ENCODE peak calls at places on chromosomes 6 and 20, in six cellular contexts. J is AG04450; T is endothelial cell; W is AG10803; K is cardiac fibroblast; Y is CD4-positive, alpha-beta T cell. X is an unnamed sample.

GRCh38 chr20:23765578-23765977 is 14.8 kb upstream of the CST1 start:
- DNase-seq in T (no peak), K (no peak), Y (no peak), W (no peak), J (no peak), X (no peak)

GRCh38 chr20:44969320-44969879 is 3.1 kb downstream of the STK4 start:
- DNase-seq in K (no peak), T (no peak), W (no peak), Y (no peak), J (no peak), X (no peak)

GRCh38 chr6:12051861-12052368 is 39.8 kb downstream of the HIVEP1 start:
- DNase-seq in J (peak; percentile 50), Y (no peak), W (peak; percentile 34), K (no peak), T (no peak), X (no peak)

GRCh38 chr20:32455901-32456701 is 98.0 kb downstream of the ASXL1 start:
- DNase-seq in T (no peak), Y (no peak), K (no peak), J (no peak), W (no peak), X (no peak)

GRCh38 chr6:158377866-158378265 is 65.6 kb downstream of the TULP4 start:
- DNase-seq in W (peak; percentile 42), T (no peak), J (peak; percentile 50), Y (no peak), K (peak; percentile 32), X (peak; percentile 12)

GRCh38 chr6:134295953-134296553 is 21.9 kb downstream of the SGK1 start:
- DNase-seq in Y (no peak), K (peak; percentile 100), W (peak; percentile 99), J (peak; percentile 96), T (no peak), X (peak; percentile 86)

GRCh38 chr20:24118781-24119175 is 130.2 kb upstream of the GGTLC1 start:
- DNase-seq in K (peak; percentile 24), Y (no peak), J (no peak), W (peak; percentile 25), T (no peak), X (no peak)

GRCh38 chr6:165729307-165729936 is 66.4 kb upstream of the PDE10A start:
- DNase-seq in T (peak; percentile 67), K (peak; percentile 55), J (no peak), W (no peak), Y (no peak), X (no peak)

GRCh38 chr6:31877651-31878161 is 1.1 kb downstream of the SLC44A4 start:
- DNase-seq in J (no peak), K (no peak), W (no peak), Y (no peak), T (no peak), X (no peak)

GRCh38 chr6:116073765-116074450 is 13.2 kb upstream of the FRK start:
- DNase-seq in T (no peak), J (peak; percentile 43), W (peak; percentile 40), Y (no peak), K (peak; percentile 65), X (peak; percentile 4)

GRCh38 chr6:166616261-166617226 is 10.5 kb downstream of the RPS6KA2 start:
- DNase-seq in K (no peak), W (no peak), J (no peak), Y (no peak), T (no peak), X (no peak)

GRCh38 chr20:49591217-49591865 is 23.4 kb upstream of the PTGIS start:
- DNase-seq in Y (no peak), K (peak; percentile 37), T (no peak), J (no peak), W (no peak), X (no peak)

GRCh38 chr20:47380481-47380880 is 24.0 kb upstream of the ZMYND8 start:
- DNase-seq in Y (no peak), J (no peak), W (no peak), K (peak; percentile 34), T (no peak), X (no peak)

GRCh38 chr6:84411060-84411629 is 183.7 kb upstream of the CEP162 start:
- DNase-seq in Y (no peak), T (no peak), K (peak; percentile 75), W (peak; percentile 87), J (no peak), X (no peak)

GRCh38 chr6:117165921-117166499 is 99.3 kb upstream of the VGLL2 start:
- DNase-seq in T (no peak), Y (no peak), J (no peak), W (no peak), K (no peak), X (no peak)

GRCh38 chr6:12431023-12431422 is 140.9 kb downstream of the EDN1 start:
- DNase-seq in J (no peak), K (no peak), W (no peak), T (no peak), Y (no peak), X (no peak)

DNA sequence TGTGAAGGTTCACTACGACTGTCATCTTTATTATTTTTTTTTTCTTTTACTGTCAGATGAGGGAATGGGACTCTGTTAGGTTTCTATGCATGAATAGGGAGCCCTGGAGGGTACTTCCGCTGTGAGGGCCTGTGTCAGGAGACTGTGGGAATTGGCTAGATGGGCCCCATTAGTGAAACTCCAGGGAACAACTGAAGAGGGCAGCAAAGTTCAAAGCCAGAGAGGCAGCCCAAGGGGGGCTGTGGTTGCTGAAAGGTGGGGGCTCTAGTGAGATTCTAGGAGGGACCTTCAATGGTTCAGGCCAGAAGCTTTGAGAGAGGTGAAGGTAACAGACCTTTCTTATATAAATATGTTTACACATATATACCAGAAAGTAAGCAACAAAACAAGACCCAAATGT is 13.2 kb upstream of the EPB41L1 start:
- DNase-seq in K (no peak), Y (no peak), T (no peak), W (no peak), J (no peak), X (no peak)
- TF ChIP-seq CTCF in K (no peak), Y (no peak), T (no peak), W (no peak), J (no peak), X (no peak)

DNA sequence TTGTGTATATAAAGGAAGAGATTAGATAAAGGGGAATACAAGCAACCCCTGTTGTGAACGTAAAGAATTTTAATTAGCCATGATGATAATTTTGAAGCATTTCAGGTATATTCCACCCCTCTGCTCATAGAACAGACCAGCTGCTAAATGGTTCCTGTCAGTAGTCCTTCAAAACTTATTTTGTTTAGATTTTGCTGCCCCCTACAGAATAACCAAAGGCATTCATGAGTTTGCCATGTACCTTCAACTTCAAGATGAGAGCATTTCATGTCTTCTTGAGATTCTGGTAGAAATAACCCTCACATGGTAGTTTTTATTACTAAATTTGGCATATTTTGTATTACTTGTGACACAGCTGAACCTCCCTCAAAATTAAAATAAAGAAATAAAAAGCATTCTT is 1586.7 kb downstream of the HACE1 start:
- DNase-seq in K (peak; percentile 5), T (no peak), W (no peak), Y (no peak), J (no peak), X (no peak)
- TF ChIP-seq CTCF in K (no peak), T (peak; percentile 53), W (no peak), Y (no peak), J (no peak), X (no peak)

DNA sequence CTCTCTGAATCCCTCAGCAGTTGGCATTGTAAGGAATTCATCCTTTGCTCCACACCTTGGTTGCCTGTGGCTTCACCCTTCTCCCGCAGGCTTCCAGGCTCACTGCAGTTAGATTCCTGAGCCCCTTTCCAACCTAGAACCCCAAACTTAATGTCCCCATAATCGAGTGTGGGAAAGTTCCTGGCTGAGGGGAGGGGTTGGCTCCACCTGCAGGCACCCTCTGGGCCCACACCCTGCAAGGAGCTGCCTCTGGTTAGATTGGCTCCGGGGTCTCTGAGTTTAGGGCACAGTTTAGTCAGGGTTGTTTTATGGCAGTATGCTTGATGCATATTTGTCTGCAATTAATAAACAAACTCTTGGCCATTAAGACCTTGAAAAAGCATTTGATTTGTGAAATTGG is 63.4 kb downstream of the MTHFD1L start:
- DNase-seq in T (no peak), J (no peak), W (no peak), Y (no peak), K (no peak), X (no peak)
- TF ChIP-seq CTCF in T (no peak), J (peak; percentile 42), W (no peak), Y (no peak), K (peak; percentile 27), X (peak; percentile 26)

DNA sequence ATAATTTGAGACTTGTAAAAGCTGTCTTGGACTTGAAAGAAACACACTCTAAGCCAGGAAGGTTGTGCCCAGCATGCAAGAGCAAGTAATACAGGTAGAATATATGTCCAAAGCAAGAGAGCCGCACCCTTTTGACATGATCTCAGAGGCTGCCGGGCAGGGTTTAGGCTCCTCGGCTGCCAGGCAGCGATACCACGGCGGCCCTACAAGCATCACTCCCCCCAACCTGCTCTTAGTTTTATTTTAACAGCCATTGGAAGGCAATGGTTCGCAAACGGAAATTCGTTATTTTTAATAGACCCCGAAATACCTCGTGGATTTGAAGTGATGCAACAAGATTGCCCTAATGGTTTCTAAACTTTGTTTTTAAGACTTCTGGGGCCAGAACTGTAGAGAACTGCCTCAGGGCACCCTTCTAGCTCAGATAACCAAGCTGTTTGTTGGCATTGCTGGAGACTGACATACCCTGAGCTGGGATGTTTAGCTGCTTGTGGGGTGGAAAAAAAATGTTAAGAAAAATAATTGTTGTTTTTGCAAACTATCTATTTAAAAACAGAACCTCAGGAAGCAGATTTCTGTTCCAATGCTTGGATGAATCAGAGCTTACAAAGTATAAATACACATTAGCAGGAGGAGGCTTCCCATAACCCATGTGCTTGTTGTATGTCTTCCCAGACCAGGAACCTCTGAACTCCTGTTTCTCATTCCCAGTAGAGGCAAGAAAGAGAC is 39.0 kb downstream of the JAG1 start:
- DNase-seq in Y (no peak), J (peak; percentile 71), T (no peak), K (peak; percentile 78), W (peak; percentile 54), X (peak; percentile 64)
- TF ChIP-seq CTCF in Y (no peak), J (no peak), T (no peak), K (no peak), W (no peak), X (no peak)

GRCh38 chr6:137417411-137417810 is 76.8 kb downstream of the OLIG3 start:
- DNase-seq in T (no peak), J (no peak), W (peak; percentile 0), Y (no peak), K (peak; percentile 75), X (no peak)
- TF ChIP-seq CTCF in T (no peak), J (no peak), W (no peak), Y (no peak), K (no peak), X (no peak)

GRCh38 chr20:15235799-15236198 is 898.4 kb upstream of the FLRT3 start:
- DNase-seq in K (no peak), T (no peak), J (no peak), Y (no peak), W (no peak), X (no peak)

GRCh38 chr20:15232243-15232642 is 894.8 kb upstream of the FLRT3 start:
- DNase-seq in W (no peak), J (no peak), K (no peak), T (no peak), Y (no peak), X (no peak)

GRCh38 chr20:15240801-15241200 is 903.4 kb upstream of the FLRT3 start:
- DNase-seq in T (no peak), Y (no peak), J (no peak), W (peak; percentile 17), K (no peak), X (no peak)

GRCh38 chr20:15239542-15240206 is 902.3 kb upstream of the FLRT3 start:
- DNase-seq in J (no peak), Y (no peak), K (no peak), W (no peak), T (no peak), X (no peak)

GRCh38 chr20:15236812-15237211 is 899.4 kb upstream of the FLRT3 start:
- DNase-seq in Y (no peak), W (peak; percentile 59), T (peak; percentile 50), K (peak; percentile 10), J (no peak), X (peak; percentile 11)
- TF ChIP-seq CTCF in Y (no peak), W (peak; percentile 66), T (peak; percentile 60), K (peak; percentile 25), J (peak; percentile 47), X (peak; percentile 55)

GRCh38 chr20:235891-236290 is 8.8 kb downstream of the DEFB129 start:
- DNase-seq in J (no peak), K (peak; percentile 5), Y (no peak), T (no peak), W (peak; percentile 30), X (no peak)
- TF ChIP-seq CTCF in J (no peak), K (peak; percentile 13), Y (no peak), T (no peak), W (peak; percentile 26), X (peak; percentile 14)